ENCODE peak calls at places on chromosomes 1 and 21, in six cellular contexts. D, M, N, S, Y and I are unnamed samples. For H3K4me1, the result is how much of the 10 kb centered on the place peaks cover.

GRCh38 chr1:28091043-28091781 is 2.8 kb upstream of the EYA3 start:
- DNase-seq in S (no peak), M (peak), D (peak), N (peak), Y (peak), I (peak)

GRCh38 chr1:172613294-172613693 is 45.6 kb upstream of the FASLG start:
- DNase-seq in D (no peak), N (no peak), M (no peak), S (no peak), Y (no peak), I (no peak)

GRCh38 chr1:176444286-176444685 is 18.7 kb upstream of the PAPPA2 start:
- DNase-seq in M (no peak), D (no peak), N (no peak), Y (no peak), S (no peak), I (no peak)

GRCh38 chr1:110877776-110878175 is 4.8 kb downstream of the CD53 start:
- DNase-seq in M (no peak), D (no peak), N (no peak), S (no peak), Y (no peak), I (no peak)

GRCh38 chr1:94855307-94855700 is 35.1 kb downstream of the SLC44A3 start:
- DNase-seq in M (no peak), D (no peak), N (no peak), S (no peak), Y (no peak), I (no peak)

GRCh38 chr1:243483084-243483845 is 227.4 kb downstream of the SDCCAG8 start:
- DNase-seq in Y (no peak), M (no peak), D (no peak), N (no peak), S (peak), I (no peak)

GRCh38 chr1:212234431-212235298 is 50.5 kb upstream of the PPP2R5A start:
- DNase-seq in M (no peak), N (peak), Y (peak), S (no peak), D (no peak), I (peak)

GRCh38 chr1:11948822-11949458 is 14.4 kb downstream of the PLOD1 start:
- DNase-seq in D (no peak), M (no peak), S (no peak), N (no peak), Y (no peak), I (no peak)

GRCh38 chr21:33027401-33028185 is 1.9 kb downstream of the OLIG2 start:
- DNase-seq in S (no peak), Y (no peak), N (no peak), D (no peak), M (no peak), I (no peak)

GRCh38 chr21:17931080-17931479 is 111.9 kb upstream of the C21orf91 start:
- DNase-seq in D (no peak), M (no peak), Y (no peak), N (no peak), S (no peak), I (no peak)

GRCh38 chr1:97186381-97186780 is 464.8 kb downstream of the PTBP2 start:
- DNase-seq in N (no peak), M (no peak), S (no peak), D (no peak), Y (no peak), I (no peak)

GRCh38 chr1:233394860-233395717 is 67.6 kb downstream of the MAP3K21 start:
- DNase-seq in S (no peak), N (peak), D (no peak), M (no peak), Y (no peak), I (no peak)

GRCh38 chr21:14092834-14093560 is 117.8 kb downstream of the LIPI start:
- DNase-seq in D (no peak), N (no peak), Y (no peak), M (no peak), S (no peak), I (no peak)

GRCh38 chr21:28136687-28137086 is 856.0 kb downstream of the LTN1 start:
- DNase-seq in S (no peak), M (no peak), Y (no peak), D (no peak), N (no peak), I (no peak)

GRCh38 chr1:239387304-239388231 is 1.2 kb downstream of the CHRM3 start:
- DNase-seq in D (peak), M (no peak), N (no peak), S (no peak), Y (no peak), I (no peak)

GRCh38 chr1:180206581-180206980 is 23.5 kb upstream of the LHX4 start:
- DNase-seq in S (peak), Y (no peak), N (no peak), M (no peak), D (peak), I (no peak)

GRCh38 chr1:46489169-46489637 is 433 bp upstream of the DMBX1 start:
- DNase-seq in D (no peak), Y (no peak), M (no peak), S (no peak), N (no peak), I (no peak)

GRCh38 chr1:98374098-98374497 is 287.4 kb upstream of the SNX7 start:
- DNase-seq in M (no peak), S (no peak), D (no peak), Y (no peak), N (no peak), I (no peak)

GRCh38 chr1:67110352-67110751 is 24.4 kb downstream of the C1orf141 start:
- DNase-seq in S (no peak), D (no peak), Y (no peak), M (no peak), N (no peak), I (no peak)

GRCh38 chr1:236066054-236066453 is 1.2 kb upstream of the NID1 start:
- DNase-seq in S (no peak), N (peak), Y (no peak), M (no peak), D (no peak), I (no peak)

GRCh38 chr1:2976180-2976562 is 45.1 kb upstream of the ACTRT2 start:
- DNase-seq in S (peak), N (no peak), Y (no peak), M (no peak), D (no peak), I (no peak)

GRCh38 chr1:235423214-235423652 is 56.0 kb downstream of the TBCE start:
- DNase-seq in M (peak), S (no peak), Y (no peak), D (no peak), N (no peak), I (no peak)

GRCh38 chr1:47181095-47181954 is 8.5 kb downstream of the PDZK1IP1 start:
- DNase-seq in N (no peak), S (peak), Y (no peak), D (no peak), M (no peak), I (no peak)

GRCh38 chr1:44817771-44818495 is 9.6 kb downstream of the BTBD19 start:
- DNase-seq in N (no peak), M (no peak), Y (no peak), S (peak), D (peak), I (no peak)

GRCh38 chr1:101309334-101310221 is 72.8 kb downstream of the S1PR1 start:
- DNase-seq in N (peak), S (peak), D (peak), M (peak), Y (peak), I (peak)

GRCh38 chr21:26954591-26955214 is 12.2 kb downstream of the ADAMTS5 start:
- DNase-seq in D (no peak), S (no peak), Y (no peak), M (no peak), N (no peak), I (no peak)

GRCh38 chr1:91526496-91526895 is 25.8 kb downstream of the CDC7 start:
- DNase-seq in S (no peak), N (no peak), M (no peak), D (no peak), Y (no peak), I (no peak)

GRCh38 chr1:235821361-235821981 is 45.2 kb downstream of the LYST start:
- DNase-seq in S (no peak), Y (peak), N (no peak), M (no peak), D (no peak), I (no peak)

GRCh38 chr1:93740601-93741031 is 59.0 kb upstream of the BCAR3 start:
- DNase-seq in D (no peak), Y (no peak), S (peak), M (no peak), N (peak), I (no peak)

DNA sequence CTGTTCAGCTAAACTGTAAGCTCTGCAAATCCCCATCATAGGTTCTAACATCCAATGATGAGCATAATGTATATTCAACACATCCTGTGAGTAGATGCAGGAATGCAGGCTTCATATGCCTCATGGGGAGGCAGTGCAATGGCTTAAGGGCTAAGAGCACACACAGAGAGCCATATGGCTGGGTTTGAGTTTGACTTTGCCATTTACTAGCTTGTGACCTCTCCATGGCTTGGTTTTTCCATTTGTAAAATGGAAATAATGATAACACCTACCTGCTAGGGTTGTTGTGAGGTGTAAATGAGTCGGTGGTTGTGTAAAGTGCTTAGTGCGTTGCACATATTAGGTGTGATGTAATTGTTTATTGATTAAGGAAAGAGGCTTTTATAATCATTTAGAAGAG is 13.4 kb downstream of the RCSD1 start:
- DNase-seq in D (no peak), Y (no peak), M (no peak), N (no peak), S (no peak), I (no peak)
- H3K4me1 ChIP-seq in D (under half), Y (under half), M (half or more), N (under half), S (under half), I (under half)

GRCh38 chr1:204077979-204078696 is 5.2 kb downstream of the SOX13 start:
- DNase-seq in D (peak), N (no peak), Y (no peak), M (no peak), S (peak), I (no peak)

GRCh38 chr1:204075890-204076837 is 3.2 kb downstream of the SOX13 start:
- DNase-seq in S (peak), D (no peak), N (no peak), M (no peak), Y (no peak), I (no peak)

GRCh38 chr1:204074274-204075115 is 1.6 kb downstream of the SOX13 start:
- DNase-seq in S (peak), D (peak), Y (no peak), M (no peak), N (peak), I (peak)

GRCh38 chr1:204075116-204075636 is 2.3 kb downstream of the SOX13 start:
- DNase-seq in S (peak), M (no peak), Y (no peak), D (no peak), N (no peak), I (peak)

DNA sequence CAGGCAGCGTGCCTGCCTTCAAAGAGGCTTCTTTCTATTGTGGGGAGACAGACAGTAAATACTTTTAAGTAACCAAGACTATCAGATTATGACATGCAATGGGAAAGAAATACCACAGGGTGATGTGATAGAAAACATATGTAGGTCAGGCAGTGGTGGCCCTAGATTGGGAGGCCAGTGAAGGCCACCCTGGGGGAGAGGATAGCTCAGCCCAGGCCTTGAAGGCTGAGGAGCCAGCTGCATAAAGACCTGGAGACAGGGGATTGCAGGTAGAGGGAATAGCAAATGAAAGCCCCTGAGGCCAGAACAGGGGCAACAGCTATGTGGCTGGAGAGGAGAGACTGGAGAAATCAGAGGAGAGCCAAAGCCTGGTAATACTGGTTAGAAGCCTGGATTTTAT is 4.0 kb downstream of the SOX13 start:
- DNase-seq in N (no peak), Y (no peak), S (peak), D (no peak), M (no peak), I (no peak)
- H3K4me1 ChIP-seq in N (half or more), Y (under half), S (under half), D (half or more), M (under half), I (half or more)

GRCh38 chr1:61293197-61293596 is 210.8 kb downstream of the NFIA start:
- DNase-seq in D (no peak), M (no peak), S (no peak), Y (peak), N (no peak), I (no peak)
- H3K4me1 ChIP-seq in D (under half), M (under half), S (under half), Y (under half), N (under half), I (under half)

DNA sequence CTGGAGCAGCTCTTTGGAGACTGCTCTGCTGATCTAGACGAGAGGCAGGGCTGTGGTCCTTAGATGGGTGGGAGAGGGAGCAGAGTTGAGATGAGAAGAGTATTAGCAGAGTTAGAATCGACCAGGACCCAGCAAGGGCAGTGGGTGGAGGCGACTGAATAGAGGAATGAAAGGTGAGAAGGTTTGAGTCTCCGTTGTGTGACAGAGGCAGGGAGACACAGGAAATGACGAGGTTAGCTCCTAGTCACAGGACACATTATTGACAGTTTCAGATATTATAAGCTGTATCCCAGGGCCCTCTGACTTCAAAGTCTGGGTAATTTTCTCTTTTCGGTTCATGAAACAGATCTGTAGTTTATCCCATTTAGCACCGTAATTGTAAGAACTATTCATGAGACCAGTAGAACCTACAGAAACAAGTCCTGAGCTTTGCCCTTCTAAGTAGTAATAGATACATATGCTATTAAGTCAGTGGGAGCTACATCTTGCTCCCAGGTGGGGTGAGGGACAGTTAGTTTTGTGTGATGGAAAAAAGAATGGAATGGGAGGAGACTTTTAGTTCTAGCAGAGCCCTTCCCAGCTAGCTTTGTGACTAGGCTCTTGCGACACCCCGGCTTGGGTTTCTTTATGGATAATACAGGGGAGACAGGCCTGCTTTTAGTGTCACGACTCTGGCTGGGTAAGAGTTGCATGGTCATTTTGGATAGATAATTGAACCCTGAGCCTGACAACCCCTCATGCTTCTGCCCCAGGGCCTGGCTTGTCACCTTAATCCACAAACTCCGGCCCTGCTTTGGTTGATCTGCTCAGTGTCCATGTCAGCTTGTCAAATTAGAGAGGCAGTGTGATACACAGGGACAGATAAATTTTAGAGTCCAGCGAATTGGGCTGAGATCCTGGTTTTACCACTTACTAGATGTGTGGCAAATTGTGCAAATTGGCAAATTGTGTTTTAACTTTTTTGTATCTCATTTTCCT is 70.2 kb downstream of the UCK2 start:
- DNase-seq in N (peak), S (no peak), D (no peak), Y (no peak), M (no peak), I (no peak)
- H3K4me1 ChIP-seq in N (under half), S (under half), D (under half), Y (under half), M (under half), I (under half)

DNA sequence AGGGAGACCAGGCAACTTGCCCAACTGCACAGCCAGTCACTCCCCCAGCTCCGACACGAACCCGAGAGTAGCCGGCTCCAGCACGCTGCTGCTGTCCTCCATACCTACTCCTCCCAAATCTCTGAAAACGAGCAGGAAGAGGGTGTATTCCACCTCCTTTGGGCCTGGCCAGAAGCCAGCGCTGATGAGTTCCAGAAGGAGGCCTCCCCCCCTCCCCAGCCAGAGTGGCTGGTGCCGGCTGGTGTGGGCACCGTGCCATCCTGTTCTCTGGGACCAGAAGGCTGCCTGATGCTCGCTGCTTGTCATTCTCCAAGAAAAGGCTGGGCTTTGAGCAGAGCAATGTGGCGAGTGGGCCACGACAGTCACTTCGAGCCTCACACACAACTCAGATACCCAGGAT is 22.2 kb downstream of the KCNN3 start:
- DNase-seq in S (no peak), D (no peak), N (no peak), M (no peak), Y (no peak), I (peak)
- H3K4me1 ChIP-seq in S (under half), D (under half), N (under half), M (under half), Y (under half), I (half or more)

GRCh38 chr1:201460783-201461182 is 8.2 kb downstream of the PHLDA3 start:
- DNase-seq in D (no peak), M (no peak), S (no peak), Y (no peak), N (no peak), I (no peak)

GRCh38 chr1:201461783-201462441 is 7.1 kb downstream of the PHLDA3 start:
- DNase-seq in D (peak), M (no peak), Y (peak), N (peak), S (peak), I (peak)

GRCh38 chr1:201459052-201459451 is 9.9 kb downstream of the PHLDA3 start:
- DNase-seq in Y (no peak), S (no peak), N (no peak), M (no peak), D (no peak), I (no peak)

GRCh38 chr1:201461193-201461657 is 7.8 kb downstream of the PHLDA3 start:
- DNase-seq in M (no peak), Y (peak), N (no peak), S (no peak), D (no peak), I (peak)

DNA sequence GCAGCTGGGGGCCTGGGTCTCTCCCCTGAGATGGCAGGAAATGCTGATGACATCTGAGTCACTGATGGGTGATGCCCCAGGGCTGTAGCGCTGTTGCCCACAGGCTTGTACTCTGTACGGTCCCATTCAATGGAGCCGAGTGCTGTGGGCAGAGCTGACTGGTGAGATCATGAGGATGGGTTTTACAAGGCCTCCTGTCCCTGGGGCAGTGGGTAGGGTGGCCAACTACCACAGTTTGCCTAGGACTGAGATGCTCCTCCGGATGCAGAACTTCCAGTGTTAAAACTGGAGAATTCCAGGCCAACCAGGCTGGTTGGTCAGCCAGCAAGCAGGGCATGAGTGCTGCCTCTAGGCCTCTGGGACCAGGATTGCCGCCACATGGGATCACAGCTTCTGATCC is 9.2 kb downstream of the PHLDA3 start:
- DNase-seq in M (no peak), Y (no peak), N (no peak), S (no peak), D (no peak), I (no peak)
- H3K4me1 ChIP-seq in M (under half), Y (under half), N (under half), S (under half), D (half or more), I (half or more)

GRCh38 chr1:203268901-203269653 is 36.2 kb upstream of the BTG2 start:
- DNase-seq in N (no peak), S (no peak), Y (no peak), D (no peak), M (peak), I (no peak)

GRCh38 chr1:203271018-203271743 is 34.1 kb upstream of the BTG2 start:
- DNase-seq in Y (no peak), M (peak), D (peak), N (peak), S (no peak), I (no peak)

GRCh38 chr1:203270448-203270847 is 34.9 kb upstream of the BTG2 start:
- DNase-seq in Y (no peak), M (no peak), D (no peak), N (no peak), S (no peak), I (no peak)

GRCh38 chr1:203267912-203268311 is 37.4 kb upstream of the BTG2 start:
- DNase-seq in S (no peak), M (no peak), N (no peak), D (no peak), Y (no peak), I (no peak)

GRCh38 chr1:203269654-203270020 is 35.7 kb upstream of the BTG2 start:
- DNase-seq in Y (no peak), D (no peak), N (no peak), S (no peak), M (no peak), I (no peak)
- H3K4me1 ChIP-seq in Y (under half), D (under half), N (under half), S (under half), M (under half), I (half or more)

GRCh38 chr1:41649445-41650175 is 165.1 kb upstream of the EDN2 start:
- DNase-seq in N (no peak), S (no peak), D (no peak), Y (no peak), M (no peak), I (no peak)

GRCh38 chr1:41650176-41650519 is 165.7 kb upstream of the EDN2 start:
- DNase-seq in M (no peak), N (peak), D (peak), Y (no peak), S (no peak), I (no peak)

GRCh38 chr1:41647202-41648135 is 163.0 kb upstream of the EDN2 start:
- DNase-seq in M (no peak), D (no peak), Y (no peak), S (no peak), N (no peak), I (no peak)

GRCh38 chr1:41648844-41649243 is 164.4 kb upstream of the EDN2 start:
- DNase-seq in M (no peak), N (no peak), D (no peak), Y (no peak), S (no peak), I (no peak)

GRCh38 chr1:41648230-41648629 is 163.7 kb upstream of the EDN2 start:
- DNase-seq in N (no peak), M (no peak), Y (no peak), S (no peak), D (no peak), I (no peak)
- H3K4me1 ChIP-seq in N (under half), M (under half), Y (under half), S (under half), D (under half), I (under half)